ENCODE peak calls at places on chromosome 16, in five cellular contexts. One of them, this sample, is unnamed.

GRCh38 chr16:5509336-5509735 is 411.7 kb upstream of the EEF2KMT start:
- DNase-seq in HL-60: no peak
- DNase-seq in GM23338: no peak
- DNase-seq in K562: no peak
- DNase-seq in SK-N-SH: no peak
- DNase-seq in this sample: no peak

GRCh38 chr16:26382607-26383006 is 684.1 kb upstream of the C16orf82 start:
- DNase-seq in HL-60: no peak
- DNase-seq in GM23338: no peak
- DNase-seq in K562: no peak
- DNase-seq in SK-N-SH: no peak
- DNase-seq in this sample: no peak

GRCh38 chr16:57751539-57752202 is 16.1 kb downstream of the KATNB1 start:
- DNase-seq in HL-60: no peak
- DNase-seq in GM23338: no peak
- DNase-seq in K562: no peak
- DNase-seq in SK-N-SH: no peak
- DNase-seq in this sample: no peak

GRCh38 chr16:54657709-54658102 is 273.0 kb upstream of the IRX5 start:
- DNase-seq in HL-60: no peak
- DNase-seq in GM23338: no peak
- DNase-seq in K562: no peak
- DNase-seq in SK-N-SH: no peak
- DNase-seq in this sample: no peak

GRCh38 chr16:57675752-57676623 is 7.9 kb downstream of the ADGRG3 start:
- DNase-seq in HL-60: peak; percentile 79
- DNase-seq in GM23338: peak; percentile 68
- DNase-seq in K562: peak; percentile 71
- DNase-seq in SK-N-SH: no peak
- DNase-seq in this sample: no peak

GRCh38 chr16:73565263-73565662 is 517.3 kb upstream of the ZFHX3 start:
- DNase-seq in HL-60: no peak
- DNase-seq in GM23338: peak; percentile 77
- DNase-seq in K562: no peak
- DNase-seq in SK-N-SH: no peak
- DNase-seq in this sample: no peak

GRCh38 chr16:81842564-81843242 is 63.6 kb downstream of the PLCG2 start:
- DNase-seq in HL-60: no peak
- DNase-seq in GM23338: peak; percentile 43
- DNase-seq in K562: no peak
- DNase-seq in SK-N-SH: no peak
- DNase-seq in this sample: no peak

GRCh38 chr16:69564845-69565610 is 738 bp upstream of the NFAT5 start:
- DNase-seq in HL-60: no peak
- DNase-seq in GM23338: peak; percentile 12
- DNase-seq in K562: no peak
- DNase-seq in SK-N-SH: no peak
- DNase-seq in this sample: no peak

GRCh38 chr16:47732122-47732805 is 271.1 kb downstream of the PHKB start:
- DNase-seq in HL-60: no peak
- DNase-seq in GM23338: peak; percentile 2
- DNase-seq in K562: no peak
- DNase-seq in SK-N-SH: no peak
- DNase-seq in this sample: peak; percentile 57

GRCh38 chr16:23595951-23596720 is at the start of gene NDUFAB1:
- DNase-seq in HL-60: peak; percentile 88
- DNase-seq in GM23338: peak; percentile 94
- DNase-seq in K562: peak; percentile 88
- DNase-seq in SK-N-SH: peak; percentile 93
- DNase-seq in this sample: peak; percentile 63

GRCh38 chr16:48295493-48296281 is 48.3 kb upstream of the ABCC11 start:
- DNase-seq in HL-60: no peak
- DNase-seq in GM23338: no peak
- DNase-seq in K562: no peak
- DNase-seq in SK-N-SH: no peak
- DNase-seq in this sample: no peak

GRCh38 chr16:19744670-19745069 is 26.6 kb downstream of the IQCK start:
- DNase-seq in HL-60: no peak
- DNase-seq in GM23338: no peak
- DNase-seq in K562: no peak
- DNase-seq in SK-N-SH: no peak
- DNase-seq in this sample: no peak

GRCh38 chr16:1918890-1919679 is 870 bp upstream of the HS3ST6 start:
- DNase-seq in HL-60: no peak
- DNase-seq in GM23338: peak; percentile 39
- DNase-seq in K562: no peak
- DNase-seq in SK-N-SH: peak; percentile 82
- DNase-seq in this sample: no peak

GRCh38 chr16:87707097-87707496 is 58.7 kb downstream of the KLHDC4 start:
- DNase-seq in HL-60: no peak
- DNase-seq in GM23338: peak; percentile 63
- DNase-seq in K562: no peak
- DNase-seq in SK-N-SH: no peak
- DNase-seq in this sample: no peak

GRCh38 chr16:87806608-87807546 is 41.1 kb upstream of the KLHDC4 start:
- DNase-seq in HL-60: peak; percentile 75
- DNase-seq in GM23338: no peak
- DNase-seq in K562: peak; percentile 54
- DNase-seq in SK-N-SH: peak; percentile 86
- DNase-seq in this sample: peak; percentile 41

GRCh38 chr16:29700253-29700987 is 21.4 kb downstream of the QPRT start:
- DNase-seq in HL-60: peak; percentile 78
- DNase-seq in GM23338: peak; percentile 93
- DNase-seq in K562: peak; percentile 85
- DNase-seq in SK-N-SH: peak; percentile 88
- DNase-seq in this sample: peak; percentile 75
- TF ChIP-seq CTCF in HL-60: peak; percentile 96
- TF ChIP-seq CTCF in GM23338: peak; percentile 84
- TF ChIP-seq CTCF in K562: peak; percentile 93
- TF ChIP-seq CTCF in SK-N-SH: peak; percentile 78
- TF ChIP-seq CTCF in this sample: peak; percentile 97

GRCh38 chr16:51306116-51306515 is 155.0 kb upstream of the SALL1 start:
- DNase-seq in HL-60: no peak
- DNase-seq in GM23338: no peak
- DNase-seq in K562: no peak
- DNase-seq in SK-N-SH: no peak
- DNase-seq in this sample: no peak
- TF ChIP-seq REST in HL-60: no peak
- TF ChIP-seq REST in GM23338: no peak
- TF ChIP-seq REST in K562: no peak
- TF ChIP-seq REST in SK-N-SH: no peak
- TF ChIP-seq REST in this sample: no peak

GRCh38 chr16:75267631-75268264 is 16.3 kb upstream of the BCAR1 start:
- DNase-seq in HL-60: no peak
- DNase-seq in GM23338: no peak
- DNase-seq in K562: no peak
- DNase-seq in SK-N-SH: peak; percentile 38
- DNase-seq in this sample: no peak

GRCh38 chr16:75264531-75264998 is 13.1 kb upstream of the BCAR1 start:
- DNase-seq in HL-60: no peak
- DNase-seq in GM23338: no peak
- DNase-seq in K562: no peak
- DNase-seq in SK-N-SH: peak; percentile 76
- DNase-seq in this sample: no peak

GRCh38 chr16:75264999-75265910 is 13.8 kb upstream of the BCAR1 start:
- DNase-seq in HL-60: no peak
- DNase-seq in GM23338: peak; percentile 46
- DNase-seq in K562: no peak
- DNase-seq in SK-N-SH: peak; percentile 76
- DNase-seq in this sample: no peak

GRCh38 chr16:75266738-75267630 is 15.6 kb upstream of the BCAR1 start:
- DNase-seq in HL-60: no peak
- DNase-seq in GM23338: no peak
- DNase-seq in K562: no peak
- DNase-seq in SK-N-SH: peak; percentile 50
- DNase-seq in this sample: no peak

GRCh38 chr16:75265911-75266701 is 14.7 kb upstream of the BCAR1 start:
- DNase-seq in HL-60: no peak
- DNase-seq in GM23338: peak; percentile 92
- DNase-seq in K562: peak; percentile 95
- DNase-seq in SK-N-SH: peak; percentile 99
- DNase-seq in this sample: no peak
- TF ChIP-seq POLR2AphosphoS5 in HL-60: no peak
- TF ChIP-seq POLR2AphosphoS5 in GM23338: peak; percentile 56
- TF ChIP-seq POLR2AphosphoS5 in K562: peak; percentile 23
- TF ChIP-seq POLR2AphosphoS5 in SK-N-SH: peak; percentile 64
- TF ChIP-seq POLR2AphosphoS5 in this sample: no peak

DNA sequence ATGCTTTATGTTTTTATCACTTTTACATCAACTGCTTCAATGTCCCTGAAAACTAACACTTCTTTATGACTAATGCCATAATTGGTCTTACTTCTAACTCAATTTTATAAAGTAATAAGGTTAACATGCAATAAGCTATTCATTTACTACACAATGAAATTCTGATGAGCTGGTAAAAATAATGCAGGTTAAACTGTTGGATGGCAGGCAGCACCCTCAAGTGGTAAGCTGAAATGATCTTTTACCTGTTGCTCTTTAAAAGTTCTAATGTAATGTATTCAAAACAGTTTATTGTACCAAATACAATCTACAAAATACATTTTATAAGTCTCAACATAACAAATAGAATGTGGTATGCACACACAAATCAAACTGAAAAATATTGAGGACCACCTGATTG is 1280.3 kb downstream of the CDH8 start:
- DNase-seq in HL-60: no peak
- DNase-seq in GM23338: no peak
- DNase-seq in K562: no peak
- DNase-seq in SK-N-SH: no peak
- DNase-seq in this sample: no peak
- TF ChIP-seq CTCF in HL-60: no peak
- TF ChIP-seq CTCF in GM23338: peak; percentile 45
- TF ChIP-seq CTCF in K562: no peak
- TF ChIP-seq CTCF in SK-N-SH: no peak
- TF ChIP-seq CTCF in this sample: peak; percentile 9

GRCh38 chr16:70676571-70677498 is 9.0 kb downstream of the MTSS2 start:
- DNase-seq in HL-60: no peak
- DNase-seq in GM23338: no peak
- DNase-seq in K562: no peak
- DNase-seq in SK-N-SH: peak; percentile 16
- DNase-seq in this sample: no peak
- TF ChIP-seq REST in HL-60: no peak
- TF ChIP-seq REST in GM23338: no peak
- TF ChIP-seq REST in K562: no peak
- TF ChIP-seq REST in SK-N-SH: no peak
- TF ChIP-seq REST in this sample: no peak

GRCh38 chr16:84832488-84833141 is 12.8 kb downstream of the CRISPLD2 start:
- DNase-seq in HL-60: peak; percentile 59
- DNase-seq in GM23338: no peak
- DNase-seq in K562: no peak
- DNase-seq in SK-N-SH: no peak
- DNase-seq in this sample: no peak
- TF ChIP-seq POLR2AphosphoS5 in HL-60: no peak
- TF ChIP-seq POLR2AphosphoS5 in GM23338: no peak
- TF ChIP-seq POLR2AphosphoS5 in K562: no peak
- TF ChIP-seq POLR2AphosphoS5 in SK-N-SH: no peak
- TF ChIP-seq POLR2AphosphoS5 in this sample: no peak

DNA sequence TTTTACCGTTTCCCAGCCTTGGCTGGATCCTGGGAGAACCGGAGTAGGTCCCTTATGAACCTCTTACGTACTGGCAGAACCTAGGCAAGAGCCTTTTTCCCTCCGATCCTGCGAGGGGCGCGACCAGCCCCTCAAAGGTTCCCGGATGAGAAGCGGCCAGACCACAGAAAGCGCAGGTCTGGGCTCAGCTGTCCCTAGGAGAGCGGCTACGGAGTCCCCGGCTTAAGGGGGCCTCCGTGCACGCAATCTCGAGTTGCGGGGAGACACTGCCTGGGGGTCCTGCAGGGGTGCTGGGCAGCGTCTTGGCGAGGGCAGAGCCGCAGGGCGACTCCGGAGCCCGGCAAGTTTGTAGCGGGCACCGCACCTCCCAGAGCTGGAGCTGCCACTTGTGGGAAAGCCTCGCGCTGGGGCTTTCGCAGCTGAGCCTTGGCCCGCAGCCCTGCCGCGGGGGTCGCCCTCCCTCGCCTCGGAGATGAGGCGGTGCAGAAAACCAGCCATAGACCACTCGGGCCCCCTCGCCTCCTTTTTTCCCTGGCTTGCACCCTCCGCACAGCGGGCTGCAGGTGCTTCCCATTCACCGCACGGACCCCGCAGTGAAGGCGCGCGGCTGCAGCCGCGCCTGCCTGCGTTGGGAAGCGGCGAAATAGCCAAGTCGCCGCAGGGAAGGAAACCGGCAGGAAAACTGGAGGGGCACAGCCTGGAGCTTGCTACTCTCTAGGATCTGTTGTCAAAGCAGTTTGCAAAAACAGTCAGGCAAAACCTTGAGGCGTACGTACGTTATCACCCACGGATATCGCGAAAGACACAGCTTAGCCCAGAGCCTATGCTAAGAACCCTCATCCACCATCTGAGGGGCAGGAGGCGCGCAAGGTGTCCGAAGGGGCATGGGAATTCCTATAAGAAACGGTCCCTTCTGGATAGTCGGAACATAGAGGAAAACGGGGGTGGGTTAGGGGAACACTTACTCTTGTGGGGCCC is 834 bp downstream of the CDH8 start:
- DNase-seq in HL-60: no peak
- DNase-seq in GM23338: peak; percentile 84
- DNase-seq in K562: no peak
- DNase-seq in SK-N-SH: peak; percentile 38
- DNase-seq in this sample: no peak
- TF ChIP-seq CTCF in HL-60: no peak
- TF ChIP-seq CTCF in GM23338: no peak
- TF ChIP-seq CTCF in K562: no peak
- TF ChIP-seq CTCF in SK-N-SH: no peak
- TF ChIP-seq CTCF in this sample: no peak

DNA sequence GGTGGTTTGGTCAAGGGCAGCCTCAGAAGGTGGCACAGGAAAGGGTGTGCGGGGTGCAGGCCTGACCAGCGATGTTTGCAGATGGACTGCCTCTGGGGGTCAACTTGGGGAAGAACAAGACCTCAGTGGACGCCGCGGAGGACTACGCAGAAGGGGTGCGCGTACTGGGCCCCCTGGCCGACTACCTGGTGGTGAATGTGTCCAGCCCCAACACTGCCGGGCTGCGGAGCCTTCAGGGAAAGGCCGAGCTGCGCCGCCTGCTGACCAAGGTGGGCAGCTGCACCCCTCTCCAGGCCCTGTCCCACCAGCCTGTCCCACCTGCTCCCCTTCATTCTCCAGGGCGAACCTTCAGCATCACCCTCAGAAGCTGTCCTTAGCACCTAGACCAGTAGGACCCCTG is 12.5 kb downstream of the DHODH start:
- DNase-seq in HL-60: no peak
- DNase-seq in GM23338: peak; percentile 81
- DNase-seq in K562: peak; percentile 21
- DNase-seq in SK-N-SH: no peak
- DNase-seq in this sample: no peak
- TF ChIP-seq REST in HL-60: no peak
- TF ChIP-seq REST in GM23338: no peak
- TF ChIP-seq REST in K562: no peak
- TF ChIP-seq REST in SK-N-SH: no peak
- TF ChIP-seq REST in this sample: no peak

GRCh38 chr16:383326-384020 is 1.7 kb upstream of the PGAP6 start:
- DNase-seq in HL-60: no peak
- DNase-seq in GM23338: peak; percentile 90
- DNase-seq in K562: no peak
- DNase-seq in SK-N-SH: no peak
- DNase-seq in this sample: no peak
- TF ChIP-seq POLR2AphosphoS5 in HL-60: no peak
- TF ChIP-seq POLR2AphosphoS5 in GM23338: peak; percentile 44
- TF ChIP-seq POLR2AphosphoS5 in K562: no peak
- TF ChIP-seq POLR2AphosphoS5 in SK-N-SH: no peak
- TF ChIP-seq POLR2AphosphoS5 in this sample: no peak

This sample was measured in Panc1.